ENCODE peak calls at places on chromosomes 6 and 20, in seven cellular contexts. I, U, M, S, N, P and Z are unnamed samples.
A peak's percentile ranks its signal among the peaks of the same experiment; 100 is the strongest.

GRCh38 chr6:142051404-142051803 is 81.3 kb upstream of the GJE1 start:
- DNase-seq in I (no peak), U (no peak), M (no peak), S (no peak), N (no peak), P (no peak), Z (no peak)

GRCh38 chr20:33825340-33826269 is 14.5 kb downstream of the CHMP4B start:
- DNase-seq in I (no peak), U (no peak), M (no peak), S (no peak), N (no peak), P (no peak), Z (no peak)

GRCh38 chr20:42646250-42646649 is 543.5 kb downstream of the PTPRT start:
- DNase-seq in I (no peak), U (no peak), M (no peak), S (no peak), N (no peak), P (no peak), Z (no peak)

GRCh38 chr20:48605364-48606116 is 222.3 kb downstream of the PREX1 start:
- DNase-seq in I (no peak), U (peak; percentile 39), M (no peak), S (no peak), N (no peak), P (no peak), Z (no peak)

GRCh38 chr20:53413188-53413631 is 180.4 kb downstream of the ZNF217 start:
- DNase-seq in I (peak; percentile 23), U (peak; percentile 70), M (peak; percentile 88), S (peak; percentile 69), N (no peak), P (peak; percentile 30), Z (peak; percentile 43)

GRCh38 chr20:39116020-39116419 is 153.9 kb downstream of the DHX35 start:
- DNase-seq in I (no peak), U (no peak), M (no peak), S (no peak), N (no peak), P (no peak), Z (no peak)

GRCh38 chr6:22784611-22785010 is 215.2 kb downstream of the HDGFL1 start:
- DNase-seq in I (no peak), U (no peak), M (no peak), S (no peak), N (no peak), P (no peak), Z (no peak)

GRCh38 chr6:118663993-118664985 is 12.9 kb upstream of the CEP85L start:
- DNase-seq in I (no peak), U (no peak), M (no peak), S (no peak), N (no peak), P (no peak), Z (no peak)

GRCh38 chr6:4133941-4134838 is 1.2 kb downstream of the ECI2 start:
- DNase-seq in I (peak; percentile 21), U (no peak), M (peak; percentile 18), S (no peak), N (no peak), P (peak; percentile 56), Z (no peak)

GRCh38 chr6:168147205-168147738 is 68.3 kb upstream of the FRMD1 start:
- DNase-seq in I (no peak), U (no peak), M (no peak), S (no peak), N (no peak), P (no peak), Z (no peak)

GRCh38 chr6:125747589-125748533 is 1.6 kb upstream of the HEY2 start:
- DNase-seq in I (peak; percentile 39), U (peak; percentile 71), M (no peak), S (peak; percentile 39), N (no peak), P (peak; percentile 56), Z (peak; percentile 46)

GRCh38 chr6:125792680-125793079 is 1.9 kb downstream of the NCOA7 start:
- DNase-seq in I (no peak), U (no peak), M (no peak), S (no peak), N (no peak), P (no peak), Z (no peak)

GRCh38 chr6:41257369-41258195 is 28.9 kb downstream of the TREM1 start:
- DNase-seq in I (no peak), U (no peak), M (no peak), S (no peak), N (no peak), P (peak; percentile 66), Z (no peak)

GRCh38 chr6:15171026-15171425 is 74.8 kb upstream of the JARID2 start:
- DNase-seq in I (no peak), U (no peak), M (no peak), S (no peak), N (no peak), P (no peak), Z (no peak)

GRCh38 chr20:24782801-24783630 is 166.1 kb upstream of the CST7 start:
- DNase-seq in I (no peak), U (peak; percentile 52), M (no peak), S (no peak), N (no peak), P (no peak), Z (no peak)

GRCh38 chr6:118896339-118897136 is 2.6 kb downstream of the ASF1A start:
- DNase-seq in I (no peak), U (no peak), M (peak; percentile 40), S (no peak), N (no peak), P (no peak), Z (no peak)

GRCh38 chr6:108524528-108525218 is 36.0 kb upstream of the FOXO3 start:
- DNase-seq in I (no peak), U (no peak), M (no peak), S (no peak), N (no peak), P (no peak), Z (no peak)

GRCh38 chr20:21511485-21511849 is 2.4 kb downstream of the NKX2-2 start:
- DNase-seq in I (no peak), U (no peak), M (peak; percentile 15), S (no peak), N (no peak), P (no peak), Z (no peak)

GRCh38 chr6:89297695-89298351 is 17.3 kb downstream of the GABRR2 start:
- DNase-seq in I (no peak), U (no peak), M (peak; percentile 78), S (no peak), N (peak; percentile 73), P (no peak), Z (no peak)

GRCh38 chr6:22108199-22108598 is 188.6 kb downstream of the PRL start:
- DNase-seq in I (no peak), U (no peak), M (no peak), S (no peak), N (no peak), P (no peak), Z (no peak)

GRCh38 chr20:50876816-50877215 is 54.4 kb downstream of the ADNP start:
- DNase-seq in I (no peak), U (peak; percentile 28), M (no peak), S (no peak), N (no peak), P (no peak), Z (no peak)

GRCh38 chr20:4937422-4938319 is 63.6 kb downstream of the SLC23A2 start:
- DNase-seq in I (no peak), U (no peak), M (no peak), S (no peak), N (no peak), P (no peak), Z (no peak)

GRCh38 chr6:101080597-101080996 is 199.5 kb upstream of the ASCC3 start:
- DNase-seq in I (no peak), U (no peak), M (no peak), S (no peak), N (no peak), P (no peak), Z (no peak)

GRCh38 chr20:58084566-58084965 is 143.9 kb downstream of the ANKRD60 start:
- DNase-seq in I (no peak), U (no peak), M (no peak), S (no peak), N (no peak), P (no peak), Z (no peak)

GRCh38 chr6:158706369-158706982 is 56.6 kb downstream of the SYTL3 start:
- DNase-seq in I (no peak), U (peak; percentile 75), M (no peak), S (no peak), N (no peak), P (no peak), Z (no peak)

GRCh38 chr6:134373282-134373922 is 55.5 kb upstream of the SGK1 start:
- DNase-seq in I (no peak), U (no peak), M (peak; percentile 65), S (no peak), N (peak; percentile 22), P (peak; percentile 48), Z (no peak)

GRCh38 chr6:134375199-134375598 is 57.3 kb upstream of the SGK1 start:
- DNase-seq in I (no peak), U (no peak), M (no peak), S (no peak), N (no peak), P (no peak), Z (no peak)

GRCh38 chr6:134372603-134373281 is 54.8 kb upstream of the SGK1 start:
- DNase-seq in I (no peak), U (no peak), M (no peak), S (no peak), N (no peak), P (no peak), Z (no peak)

GRCh38 chr6:134374486-134374885 is 56.6 kb upstream of the SGK1 start:
- DNase-seq in I (no peak), U (no peak), M (no peak), S (no peak), N (peak; percentile 3), P (no peak), Z (no peak)

GRCh38 chr6:134373966-134374365 is 56.1 kb upstream of the SGK1 start:
- DNase-seq in I (no peak), U (no peak), M (no peak), S (no peak), N (no peak), P (no peak), Z (no peak)
- TF ChIP-seq CTCF in I (no peak), U (no peak), M (no peak), S (no peak), N (no peak), P (no peak), Z (no peak)

GRCh38 chr6:32113386-32114352 is 4.5 kb upstream of the TNXB start:
- DNase-seq in I (no peak), U (peak; percentile 79), M (no peak), S (no peak), N (peak; percentile 86), P (peak; percentile 61), Z (no peak)
- TF ChIP-seq CTCF in I (no peak), U (peak; percentile 29), M (no peak), S (no peak), N (peak; percentile 43), P (no peak), Z (no peak)

DNA sequence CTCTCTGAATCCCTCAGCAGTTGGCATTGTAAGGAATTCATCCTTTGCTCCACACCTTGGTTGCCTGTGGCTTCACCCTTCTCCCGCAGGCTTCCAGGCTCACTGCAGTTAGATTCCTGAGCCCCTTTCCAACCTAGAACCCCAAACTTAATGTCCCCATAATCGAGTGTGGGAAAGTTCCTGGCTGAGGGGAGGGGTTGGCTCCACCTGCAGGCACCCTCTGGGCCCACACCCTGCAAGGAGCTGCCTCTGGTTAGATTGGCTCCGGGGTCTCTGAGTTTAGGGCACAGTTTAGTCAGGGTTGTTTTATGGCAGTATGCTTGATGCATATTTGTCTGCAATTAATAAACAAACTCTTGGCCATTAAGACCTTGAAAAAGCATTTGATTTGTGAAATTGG is 63.4 kb downstream of the MTHFD1L start:
- DNase-seq in I (no peak), U (no peak), M (peak; percentile 39), S (no peak), N (no peak), P (no peak), Z (no peak)
- TF ChIP-seq CTCF in I (no peak), U (peak; percentile 10), M (peak; percentile 53), S (peak; percentile 41), N (peak; percentile 12), P (no peak), Z (no peak)

GRCh38 chr20:40251284-40251932 is 437.6 kb downstream of the MAFB start:
- DNase-seq in I (no peak), U (no peak), M (peak; percentile 40), S (no peak), N (no peak), P (no peak), Z (no peak)
- TF ChIP-seq CTCF in I (no peak), U (peak; percentile 55), M (peak; percentile 40), S (peak; percentile 35), N (no peak), P (no peak), Z (no peak)